ENCODE peak calls at places on chromosomes 4 and X, in six cellular contexts. Z is kidney epithelial cell, I is pancreas, J is MM.1S, S is GM23248, D is endodermal cell. X is an unnamed sample.

GRCh38 chr4:34181311-34181808 is 2063.0 kb downstream of the ARAP2 start:
- DNase-seq in Z (peak; percentile 71), I (no peak), J (no peak), S (peak; percentile 92), D (no peak), X (no peak)

GRCh38 chrX:22081475-22082092 is 49.5 kb downstream of the PHEX start:
- DNase-seq in Z (no peak), I (no peak), J (peak; percentile 50), S (peak; percentile 67), D (peak; percentile 86), X (peak; percentile 43)

GRCh38 chr4:128191115-128191897 is 96.3 kb downstream of the PGRMC2 start:
- DNase-seq in Z (peak; percentile 32), I (no peak), J (peak; percentile 84), S (peak; percentile 77), D (peak; percentile 81), X (peak; percentile 66)

GRCh38 chrX:134622056-134622812 is 36.0 kb downstream of the PLAC1 start:
- DNase-seq in Z (peak; percentile 71), I (no peak), J (peak; percentile 93), S (peak; percentile 87), D (peak; percentile 54), X (peak; percentile 67)

GRCh38 chr4:180059216-180059881 is 2183.9 kb upstream of the TENM3 start:
- DNase-seq in Z (no peak), I (peak; percentile 67), J (peak; percentile 54), S (peak; percentile 1), D (peak; percentile 84), X (peak; percentile 67)

GRCh38 chrX:41695464-41695863 is 6.7 kb downstream of the GPR34 start:
- DNase-seq in Z (no peak), I (no peak), J (no peak), S (peak; percentile 39), D (no peak), X (no peak)

GRCh38 chr4:82774711-82775171 is 23.9 kb downstream of the SCD5 start:
- DNase-seq in Z (no peak), I (no peak), J (no peak), S (peak; percentile 71), D (peak; percentile 90), X (no peak)

GRCh38 chr4:137663376-137664054 is 131.2 kb upstream of the PCDH18 start:
- DNase-seq in Z (no peak), I (no peak), J (no peak), S (no peak), D (no peak), X (no peak)

GRCh38 chr4:161991811-161992210 is 172.0 kb downstream of the FSTL5 start:
- DNase-seq in Z (no peak), I (no peak), J (no peak), S (no peak), D (peak; percentile 63), X (no peak)

GRCh38 chr4:149928507-149928906 is 112.9 kb upstream of the IQCM start:
- DNase-seq in Z (no peak), I (no peak), J (no peak), S (no peak), D (no peak), X (no peak)

GRCh38 chr4:96016615-96017299 is 176.9 kb downstream of the PDHA2 start:
- DNase-seq in Z (no peak), I (no peak), J (peak; percentile 18), S (no peak), D (no peak), X (no peak)

GRCh38 chr4:144316869-144317268 is 176.4 kb upstream of the GYPA start:
- DNase-seq in Z (no peak), I (no peak), J (no peak), S (no peak), D (no peak), X (no peak)

GRCh38 chr4:30757357-30757756 is 37.2 kb downstream of the PCDH7 start:
- DNase-seq in Z (peak; percentile 73), I (no peak), J (no peak), S (peak; percentile 85), D (no peak), X (no peak)

GRCh38 chr4:71187399-71188196 is 151.2 kb upstream of the SLC4A4 start:
- DNase-seq in Z (peak; percentile 86), I (peak; percentile 79), J (no peak), S (peak; percentile 85), D (peak; percentile 79), X (peak; percentile 79)

GRCh38 chr4:81062001-81062400 is 31.5 kb downstream of the BMP3 start:
- DNase-seq in Z (no peak), I (no peak), J (no peak), S (no peak), D (no peak), X (no peak)

GRCh38 chrX:20500949-20501348 is 234.2 kb upstream of the RPS6KA3 start:
- DNase-seq in Z (no peak), I (no peak), J (no peak), S (no peak), D (no peak), X (no peak)

GRCh38 chr4:10526431-10527222 is 69.4 kb upstream of the ZNF518B start:
- DNase-seq in Z (no peak), I (no peak), J (no peak), S (no peak), D (peak; percentile 67), X (peak; percentile 58)

GRCh38 chr4:156476359-156476758 is 495.2 kb downstream of the PDGFC start:
- DNase-seq in Z (peak; percentile 98), I (no peak), J (no peak), S (peak; percentile 97), D (no peak), X (no peak)

GRCh38 chrX:7996414-7996813 is 69.2 kb upstream of the PNPLA4 start:
- DNase-seq in Z (no peak), I (no peak), J (peak; percentile 28), S (peak; percentile 47), D (peak; percentile 62), X (peak; percentile 26)

GRCh38 chr4:152943673-152944072 is 7.5 kb downstream of the FHDC1 start:
- DNase-seq in Z (no peak), I (no peak), J (no peak), S (peak; percentile 90), D (peak; percentile 42), X (no peak)

GRCh38 chrX:71098302-71098701 is 2.7 kb downstream of the FOXO4 start:
- DNase-seq in Z (no peak), I (no peak), J (peak; percentile 55), S (peak; percentile 55), D (peak; percentile 51), X (peak; percentile 35)

GRCh38 chr4:87012265-87012953 is 77.6 kb downstream of the AFF1 start:
- DNase-seq in Z (no peak), I (no peak), J (no peak), S (no peak), D (no peak), X (no peak)

GRCh38 chr4:87014284-87014782 is 79.5 kb downstream of the AFF1 start:
- DNase-seq in Z (no peak), I (no peak), J (no peak), S (peak; percentile 51), D (no peak), X (no peak)

GRCh38 chr4:87009095-87009648 is 74.4 kb downstream of the AFF1 start:
- DNase-seq in Z (no peak), I (no peak), J (no peak), S (no peak), D (no peak), X (no peak)

GRCh38 chr4:87010192-87010591 is 75.4 kb downstream of the AFF1 start:
- DNase-seq in Z (no peak), I (no peak), J (no peak), S (no peak), D (no peak), X (no peak)

GRCh38 chr4:87011340-87012034 is 76.7 kb downstream of the AFF1 start:
- DNase-seq in Z (peak; percentile 81), I (no peak), J (no peak), S (peak; percentile 95), D (no peak), X (no peak)
- H3K4me3 ChIP-seq in Z (no peak overlapping the region), I (no peak overlapping the region), J (no peak overlapping the region), S (peak overlapping the region; percentile 51), D (peak overlapping the region; percentile 75), X (no peak overlapping the region)

DNA sequence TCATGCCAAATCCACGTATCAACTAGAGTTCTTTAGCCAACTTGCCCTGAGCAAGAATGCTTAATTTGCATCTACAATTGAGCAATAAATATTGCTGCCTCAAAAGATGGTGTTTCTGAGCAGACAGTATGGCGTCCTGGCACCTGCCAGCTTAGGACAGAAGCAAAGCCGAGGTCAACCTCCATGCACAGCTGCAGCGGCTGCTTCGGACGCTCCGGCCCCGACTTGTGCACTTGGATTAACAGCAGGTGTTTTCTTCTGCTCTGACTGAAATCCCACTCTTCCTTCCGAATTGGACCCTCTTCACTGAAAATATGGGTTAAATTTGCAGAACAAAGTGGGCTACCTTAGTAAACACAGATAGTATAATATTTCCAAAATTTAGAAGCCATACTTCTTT is 215.2 kb upstream of the ETNPPL start:
- DNase-seq in Z (no peak), I (peak; percentile 21), J (no peak), S (no peak), D (no peak), X (no peak)
- H3K36me3 ChIP-seq in Z (no peaks in the 10 kb centered on the region), I (no peaks in the 10 kb centered on the region), J (no peaks in the 10 kb centered on the region), S (no peaks in the 10 kb centered on the region), D (no peaks in the 10 kb centered on the region), X (no peaks in the 10 kb centered on the region)

GRCh38 chrX:38880460-38880859 is 79.2 kb downstream of the MID1IP1 start:
- DNase-seq in Z (no peak), I (no peak), J (no peak), S (peak; percentile 35), D (no peak), X (no peak)
- H3K4me3 ChIP-seq in Z (no peak overlapping the region), I (no peak overlapping the region), J (no peak overlapping the region), S (no peak overlapping the region), D (no peak overlapping the region), X (no peak overlapping the region)

GRCh38 chrX:130245441-130245840 is 23.3 kb downstream of the ZNF280C start:
- DNase-seq in Z (no peak), I (no peak), J (no peak), S (peak; percentile 73), D (no peak), X (no peak)
- H3K36me3 ChIP-seq in Z (no peaks in the 10 kb centered on the region), I (no peaks in the 10 kb centered on the region), J (no peaks in the 10 kb centered on the region), S (no peaks in the 10 kb centered on the region), D (peaks cover 6% of the 10 kb centered on the region), X (peaks cover 16% of the 10 kb centered on the region)

GRCh38 chrX:650274-650673 is 19.7 kb downstream of the SHOX start:
- DNase-seq in Z (no peak), I (no peak), J (peak; percentile 10), S (no peak), D (peak; percentile 36), X (no peak)
- H3K4me3 ChIP-seq in Z (no peak overlapping the region), I (no peak overlapping the region), J (no peak overlapping the region), S (no peak overlapping the region), D (no peak overlapping the region), X (no peak overlapping the region)

DNA sequence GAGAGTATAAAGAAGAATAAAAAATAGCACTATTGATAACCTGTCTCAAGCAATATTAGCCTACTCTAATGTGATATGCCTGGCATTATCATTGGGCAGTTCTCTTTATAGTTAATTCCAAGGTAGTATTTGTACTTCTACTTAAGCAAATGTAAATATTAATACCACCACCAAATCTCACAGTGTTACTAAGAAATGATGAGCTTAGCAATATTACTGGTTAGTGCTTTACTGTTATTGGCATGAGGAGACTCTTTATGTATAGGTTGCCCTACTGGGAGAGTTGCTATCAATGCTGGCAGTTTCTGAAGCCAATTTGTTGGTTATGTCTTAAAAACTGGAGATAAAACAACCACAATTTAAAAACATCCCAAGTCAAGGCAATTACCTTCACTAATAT is 155.7 kb downstream of the CDS1 start:
- DNase-seq in Z (no peak), I (no peak), J (no peak), S (no peak), D (no peak), X (no peak)
- H3K36me3 ChIP-seq in Z (peaks cover 7% of the 10 kb centered on the region), I (no peaks in the 10 kb centered on the region), J (no peaks in the 10 kb centered on the region), S (peaks cover 82% of the 10 kb centered on the region), D (peaks cover 93% of the 10 kb centered on the region), X (peaks cover 9% of the 10 kb centered on the region)

X was measured in H7.